ENCODE peak calls at places on chromosome 4, in four cellular contexts. G, C, F and S are unnamed samples.

GRCh38 chr4:120709986-120710385 is 212.5 kb downstream of the PRDM5 start:
- DNase-seq in G (peak; percentile 85), C (no peak), F (no peak), S (peak; percentile 17)

GRCh38 chr4:55758570-55758969 is 61.0 kb upstream of the EXOC1L start:
- DNase-seq in G (peak; percentile 15), C (no peak), F (no peak), S (no peak)

GRCh38 chr4:37138789-37139188 is 105.8 kb upstream of the NWD2 start:
- DNase-seq in G (no peak), C (no peak), F (no peak), S (no peak)

GRCh38 chr4:130074096-130074495 is 978.1 kb downstream of the C4orf33 start:
- DNase-seq in G (no peak), C (no peak), F (no peak), S (no peak)

GRCh38 chr4:137755033-137755471 is 222.8 kb upstream of the PCDH18 start:
- DNase-seq in G (peak; percentile 90), C (no peak), F (no peak), S (peak; percentile 52)

GRCh38 chr4:28709821-28710330 is 1849.2 kb downstream of the STIM2 start:
- DNase-seq in G (no peak), C (no peak), F (no peak), S (no peak)

GRCh38 chr4:24551492-24552330 is 32.6 kb downstream of the DHX15 start:
- DNase-seq in G (no peak), C (peak; percentile 36), F (no peak), S (no peak)

GRCh38 chr4:26325191-26325590 is 4.4 kb downstream of the RBPJ start:
- DNase-seq in G (peak; percentile 59), C (peak; percentile 78), F (no peak), S (peak; percentile 66)

GRCh38 chr4:74545488-74545887 is 100.6 kb downstream of the AREG start:
- DNase-seq in G (peak; percentile 39), C (no peak), F (no peak), S (no peak)

GRCh38 chr4:2069986-2070385 is 10.9 kb downstream of the NAT8L start:
- DNase-seq in G (no peak), C (no peak), F (no peak), S (no peak)

DNA sequence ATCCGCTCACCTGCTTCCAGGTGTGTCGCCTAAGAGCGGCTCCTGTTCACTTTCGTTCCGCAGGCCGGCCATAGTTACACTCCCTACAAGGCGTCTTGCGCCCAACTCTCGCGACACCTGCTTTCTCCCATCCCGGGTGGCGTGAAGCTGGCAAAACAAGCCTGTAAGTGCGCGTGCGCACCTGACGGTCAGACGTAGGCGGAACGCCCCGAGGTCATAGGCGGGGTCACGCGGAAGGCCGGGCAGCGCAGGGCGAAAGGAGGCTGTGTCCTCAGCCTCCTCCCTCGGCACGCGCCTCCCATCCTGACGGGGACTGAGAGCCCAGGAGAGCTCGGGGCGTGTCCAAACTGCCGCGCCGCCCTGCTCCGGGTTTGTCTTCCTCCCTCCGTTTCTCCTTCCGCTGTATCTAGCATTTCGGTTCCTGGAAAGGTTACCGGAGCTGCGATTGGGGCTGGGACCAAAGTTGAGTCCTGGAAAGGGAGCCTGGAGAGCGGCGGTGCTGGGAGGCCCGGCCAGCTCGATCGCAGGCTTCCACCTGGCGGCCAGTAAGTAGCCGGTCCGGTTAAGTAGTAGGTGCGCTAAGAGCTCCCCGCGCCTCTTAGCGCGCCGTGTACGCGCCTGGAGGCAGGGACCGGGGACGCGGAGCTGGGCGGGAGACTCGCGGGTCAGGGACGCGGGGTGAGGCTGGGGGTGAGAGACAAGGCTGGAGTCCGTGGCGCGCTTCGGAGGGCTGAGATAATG is at the start of the genes ABHD18 and MFSD8:
- DNase-seq in G (peak; percentile 99), C (peak; percentile 98), F (peak; percentile 99), S (peak; percentile 99)
- H3K4me3 ChIP-seq in G (peak within 1 kb of the TSS; percentile 99), C (peak within 1 kb of the TSS; percentile 76), F (peak within 1 kb of the TSS; percentile 100), S (peak within 1 kb of the TSS; percentile 98)

GRCh38 chr4:122822466-122822865 is 4.2 kb upstream of the FGF2 start:
- DNase-seq in G (no peak), C (no peak), F (no peak), S (no peak)

GRCh38 chr4:122826596-122827257 is at the start of gene FGF2:
- DNase-seq in G (peak; percentile 85), C (peak; percentile 42), F (peak; percentile 78), S (peak; percentile 62)

GRCh38 chr4:122823476-122823875 is 3.2 kb upstream of the FGF2 start:
- DNase-seq in G (no peak), C (peak; percentile 9), F (no peak), S (no peak)

GRCh38 chr4:122826000-122826595 is 533 bp upstream of the FGF2 start:
- DNase-seq in G (no peak), C (peak; percentile 11), F (no peak), S (no peak)

DNA sequence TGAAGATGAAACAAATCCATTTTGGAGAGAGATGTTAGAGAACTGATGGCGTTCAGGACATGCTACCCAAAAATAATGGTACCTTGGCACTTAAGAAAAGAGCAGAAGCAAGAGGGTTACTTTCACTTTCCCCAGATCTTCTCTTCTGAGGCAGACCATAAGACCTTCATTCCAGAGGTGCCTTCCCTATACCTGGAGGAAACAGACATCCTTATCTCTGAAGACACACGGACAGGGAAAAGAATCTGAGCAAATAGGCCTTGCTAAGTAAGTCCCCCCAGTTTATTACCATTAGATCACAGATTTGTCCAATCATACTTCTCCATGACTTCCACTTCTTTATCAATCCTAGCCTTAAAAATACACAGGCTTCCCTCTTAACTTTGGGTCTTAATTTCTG is 2.0 kb upstream of the FGF2 start:
- DNase-seq in G (no peak), C (no peak), F (no peak), S (no peak)
- H3K4me3 ChIP-seq in G (no peak overlapping the region), C (no peak overlapping the region), F (no peak overlapping the region), S (no peak overlapping the region)

DNA sequence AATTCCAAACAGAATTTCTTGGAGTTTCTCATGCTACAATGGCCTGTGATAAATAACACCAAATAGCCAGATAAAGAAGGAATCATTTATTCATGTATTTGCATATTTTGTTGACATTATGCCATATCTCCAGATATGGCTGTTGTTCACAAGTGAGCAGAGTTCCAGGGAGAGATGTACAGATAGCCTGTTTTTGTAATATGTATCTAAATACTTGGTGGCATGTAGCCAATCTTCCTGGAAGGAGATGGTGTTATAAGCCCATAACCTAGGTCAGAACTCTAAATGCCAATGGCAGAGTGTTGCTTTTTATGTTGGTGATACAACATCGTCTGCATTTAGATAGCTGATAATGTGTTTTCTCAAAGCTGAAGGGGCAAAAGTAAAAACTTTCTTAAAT is 292.1 kb downstream of the FBXO8 start:
- DNase-seq in G (no peak), C (no peak), F (no peak), S (no peak)
- H3K4me3 ChIP-seq in G (no peak overlapping the region), C (no peak overlapping the region), F (no peak overlapping the region), S (no peak overlapping the region)

GRCh38 chr4:46390353-46391058 is 578 bp upstream of the GABRA2 start:
- DNase-seq in G (no peak), C (no peak), F (no peak), S (no peak)
- H3K4me3 ChIP-seq in G (no peak overlapping the region), C (no peak overlapping the region), F (peak overlapping the region; percentile 42), S (no peak overlapping the region)

GRCh38 chr4:150515135-150515534 is 66.8 kb upstream of the MAB21L2 start:
- DNase-seq in G (no peak), C (no peak), F (no peak), S (peak; percentile 17)

GRCh38 chr4:150514709-150515108 is 67.2 kb upstream of the MAB21L2 start:
- DNase-seq in G (no peak), C (no peak), F (no peak), S (no peak)

GRCh38 chr4:150510176-150510875 is 71.6 kb upstream of the MAB21L2 start:
- DNase-seq in G (peak; percentile 80), C (no peak), F (no peak), S (peak; percentile 80)
- H3K4me3 ChIP-seq in G (peak overlapping the region; percentile 18), C (no peak overlapping the region), F (no peak overlapping the region), S (no peak overlapping the region)

DNA sequence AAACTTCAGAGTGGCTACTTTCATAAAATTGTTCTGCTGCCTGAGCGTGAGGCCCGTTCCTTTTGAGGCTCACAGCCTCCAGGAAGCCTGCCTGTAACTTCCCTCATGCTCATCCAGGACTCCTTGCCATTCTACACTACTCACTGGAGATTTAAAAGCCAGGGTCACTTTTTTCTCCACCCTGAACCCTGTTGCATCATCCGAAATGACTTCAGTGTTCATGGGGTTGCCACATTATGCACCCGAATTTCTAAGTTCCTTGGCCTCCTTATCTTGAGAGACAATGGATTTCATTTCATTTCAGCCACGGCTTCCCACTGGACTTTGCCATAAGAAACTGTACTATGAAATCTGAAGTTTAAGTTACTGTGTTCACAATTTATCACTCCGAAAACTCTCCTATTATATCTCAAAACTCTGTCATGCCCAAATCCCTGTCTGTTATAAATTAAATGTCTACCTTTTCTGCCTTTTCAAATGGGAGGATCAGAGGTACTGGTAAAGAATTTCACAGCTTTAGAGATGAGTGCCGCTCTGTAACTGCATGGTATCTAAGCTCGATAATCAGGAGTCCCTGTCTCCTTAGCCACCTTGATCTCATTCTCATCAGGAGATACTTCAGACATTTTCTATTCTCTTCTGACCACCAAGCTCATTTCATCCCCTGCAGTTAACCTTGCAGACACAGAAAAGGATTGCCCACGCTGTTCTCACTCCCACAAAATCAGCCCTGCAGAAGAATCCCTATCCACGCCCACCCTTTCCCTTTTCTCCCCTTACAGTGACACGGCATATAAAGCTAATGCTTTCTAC is 59.9 kb downstream of the TRIML1 start:
- DNase-seq in G (no peak), C (no peak), F (no peak), S (no peak)
- H3K4me3 ChIP-seq in G (no peak overlapping the region), C (no peak overlapping the region), F (no peak overlapping the region), S (no peak overlapping the region)

GRCh38 chr4:81427605-81427922 is 44.1 kb downstream of the RASGEF1B start:
- DNase-seq in G (no peak), C (no peak), F (no peak), S (no peak)
- H3K4me3 ChIP-seq in G (no peak overlapping the region), C (no peak overlapping the region), F (no peak overlapping the region), S (no peak overlapping the region)

DNA sequence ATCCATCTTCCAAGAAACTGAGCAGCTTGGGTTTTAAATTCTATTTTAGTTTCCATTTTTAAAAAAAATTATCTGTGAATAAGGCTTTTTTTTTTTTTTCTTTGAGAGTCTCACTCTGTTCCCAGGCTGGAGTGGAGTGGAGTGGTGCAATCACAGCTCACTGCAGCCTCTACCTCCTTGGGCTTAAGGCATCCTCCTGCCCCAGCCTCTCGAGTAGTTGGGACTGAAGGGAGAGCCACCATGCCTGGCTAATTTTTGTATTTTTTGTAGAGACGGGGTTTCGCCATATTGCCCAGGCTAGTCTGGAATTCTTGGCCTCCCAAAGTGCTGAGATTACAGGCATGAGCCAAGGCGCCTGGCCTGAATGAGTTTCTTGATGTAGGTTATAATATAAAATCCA is 1.4 kb downstream of the ENOPH1 start:
- DNase-seq in G (no peak), C (no peak), F (no peak), S (no peak)
- H3K4me3 ChIP-seq in G (peak overlapping the region; percentile 93), C (peak overlapping the region; percentile 89), F (peak overlapping the region; percentile 81), S (no peak overlapping the region)

GRCh38 chr4:15233626-15234025 is 194.2 kb upstream of the C1QTNF7 start:
- DNase-seq in G (peak; percentile 7), C (no peak), F (no peak), S (no peak)
- H3K4me3 ChIP-seq in G (no peak overlapping the region), C (no peak overlapping the region), F (no peak overlapping the region), S (no peak overlapping the region)